ENCODE peak calls at places on chromosomes 16 and 17, in four cellular contexts. T is body of pancreas, M is T-helper 1 cell, A is SK-N-SH. D is an unnamed sample.

GRCh38 chr16:56041556-56042140 is 149.6 kb upstream of the GNAO1 start:
- DNase-seq in A (peak), M (peak), T (peak), D (no peak)

GRCh38 chr16:70258946-70259345 is 7.2 kb upstream of the EXOSC6 start:
- DNase-seq in T (no peak), A (no peak), M (no peak), D (no peak)

GRCh38 chr16:70662991-70663523 is 16.7 kb downstream of the IL34 start:
- DNase-seq in M (no peak), A (peak), T (no peak), D (no peak)

GRCh38 chr17:78923660-78924453 is 1.3 kb downstream of the TIMP2 start:
- DNase-seq in A (peak), T (peak), M (peak), D (peak)

GRCh38 chr17:74117087-74117486 is 86.4 kb upstream of the RPL38 start:
- DNase-seq in A (peak), M (no peak), T (no peak), D (no peak)

GRCh38 chr16:64771273-64771672 is 350.6 kb downstream of the CDH11 start:
- DNase-seq in T (no peak), A (no peak), M (no peak), D (no peak)

GRCh38 chr16:81767987-81768592 is 11.0 kb upstream of the PLCG2 start:
- DNase-seq in A (no peak), M (no peak), T (peak), D (no peak)

GRCh38 chr17:5840811-5841446 is 229.2 kb upstream of the WSCD1 start:
- DNase-seq in T (no peak), A (no peak), M (no peak), D (no peak)

GRCh38 chr16:78770353-78771091 is 671.1 kb downstream of the WWOX start:
- DNase-seq in M (peak), T (peak), A (peak), D (peak)

GRCh38 chr17:14067347-14067746 is 2.0 kb upstream of the COX10 start:
- DNase-seq in A (no peak), T (no peak), M (no peak), D (no peak)

GRCh38 chr16:67141391-67141790 is 9.4 kb downstream of the B3GNT9 start:
- DNase-seq in T (no peak), A (no peak), M (no peak), D (no peak)

GRCh38 chr16:81996664-81997529 is 14.4 kb downstream of the SDR42E1 start:
- DNase-seq in T (no peak), M (no peak), A (no peak), D (no peak)

GRCh38 chr17:31869031-31869430 is 10.0 kb upstream of the COPRS start:
- DNase-seq in A (no peak), T (no peak), M (no peak), D (no peak)

GRCh38 chr17:73765824-73766563 is 121.7 kb upstream of the SDK2 start:
- DNase-seq in T (no peak), A (no peak), M (no peak), D (no peak)

GRCh38 chr17:74391771-74392170 is 24.5 kb downstream of the GPR142 start:
- DNase-seq in A (no peak), T (no peak), M (no peak), D (no peak)

GRCh38 chr16:68311316-68311620 is 449 bp downstream of the PRMT7 start:
- DNase-seq in M (no peak), A (no peak), T (no peak), D (peak)

GRCh38 chr17:80427366-80428282 is 12.7 kb downstream of the ENDOV start:
- DNase-seq in A (peak), M (no peak), T (no peak), D (no peak)

GRCh38 chr17:78278139-78278741 is 46.8 kb downstream of the TMEM235 start:
- DNase-seq in M (no peak), T (no peak), A (no peak), D (no peak)

GRCh38 chr17:48757524-48757961 is 29.0 kb upstream of the HOXB13 start:
- DNase-seq in T (no peak), A (no peak), M (no peak), D (no peak)

GRCh38 chr17:28878981-28879380 is 18.6 kb downstream of the FLOT2 start:
- DNase-seq in T (peak), A (peak), M (no peak), D (no peak)

GRCh38 chr16:79653337-79654000 is 52.9 kb upstream of the MAF start:
- DNase-seq in M (no peak), A (peak), T (peak), D (no peak)

GRCh38 chr16:2838928-2839327 is 8.8 kb downstream of the ZG16B start:
- DNase-seq in A (peak), M (peak), T (peak), D (peak)

GRCh38 chr17:40557531-40558299 is 7.6 kb downstream of the CCR7 start:
- DNase-seq in M (no peak), T (no peak), A (no peak), D (no peak)

GRCh38 chr17:6454495-6455320 is 10.5 kb downstream of the PIMREG start:
- DNase-seq in A (peak), T (no peak), M (no peak), D (no peak)

GRCh38 chr17:10210151-10210574 is 11.8 kb upstream of the GAS7 start:
- DNase-seq in T (peak), M (no peak), A (no peak), D (no peak)

GRCh38 chr16:81902025-81902424 is 109.2 kb downstream of the SDR42E1 start:
- DNase-seq in M (no peak), T (no peak), A (no peak), D (no peak)

GRCh38 chr17:19369846-19370492 is 7.4 kb upstream of the B9D1 start:
- DNase-seq in A (no peak), T (no peak), M (no peak), D (no peak)

GRCh38 chr17:42422412-42422957 is 571 bp downstream of the CAVIN1 start:
- DNase-seq in T (peak), M (no peak), A (peak), D (no peak)

GRCh38 chr17:28849281-28849680 is 5.5 kb upstream of the ERAL1 start:
- DNase-seq in A (peak), T (no peak), M (no peak), D (no peak)

GRCh38 chr17:7912927-7913524 is 3.1 kb downstream of the RNF227 start:
- DNase-seq in M (peak), T (peak), A (peak), D (peak)

GRCh38 chr16:4828567-4829320 is 18.3 kb downstream of the GLYR1 start:
- DNase-seq in M (no peak), T (no peak), A (no peak), D (no peak)

GRCh38 chr17:16507918-16508533 is 16.0 kb upstream of the LRRC75A start:
- DNase-seq in T (no peak), A (no peak), M (no peak), D (no peak)

GRCh38 chr17:77107506-77108433 is 33.0 kb upstream of the SEC14L1 start:
- DNase-seq in M (no peak), A (no peak), T (no peak), D (no peak)

GRCh38 chr17:15941781-15942180 is 3.1 kb upstream of the ADORA2B start:
- DNase-seq in A (no peak), T (no peak), M (no peak), D (no peak)

GRCh38 chr17:205176-205538 is 23.7 kb upstream of the DOC2B start:
- DNase-seq in A (no peak), T (no peak), M (no peak), D (no peak)

GRCh38 chr16:53068423-53068833 is 13.6 kb downstream of the CHD9 start:
- DNase-seq in A (no peak), M (no peak), T (no peak), D (no peak)

GRCh38 chr16:78072275-78072674 is 27.2 kb upstream of the WWOX start:
- DNase-seq in M (no peak), T (no peak), A (no peak), D (no peak)